ENCODE peak calls at places on chromosomes 16 and 17, in nine cellular contexts. D, U, O, B, N, F, P, T and C are unnamed samples.

GRCh38 chr17:21295036-21295952 is 10.8 kb downstream of the MAP2K3 start:
- DNase-seq in D (no peak), U (no peak), O (no peak), B (no peak), N (no peak), F (no peak), P (no peak), T (peak), C (no peak)

GRCh38 chr17:58187063-58187462 is 5.5 kb upstream of the EPX start:
- DNase-seq in D (no peak), U (no peak), O (no peak), B (no peak), N (no peak), F (no peak), P (no peak), T (no peak), C (no peak)

GRCh38 chr16:65950211-65950610 is 416.3 kb upstream of the CDH5 start:
- DNase-seq in D (no peak), U (no peak), O (no peak), B (no peak), N (no peak), F (no peak), P (no peak), T (no peak), C (no peak)

GRCh38 chr16:57536306-57537193 is at the start of gene CCDC102A:
- DNase-seq in D (no peak), U (no peak), O (peak), B (no peak), N (no peak), F (no peak), P (peak), T (no peak), C (peak)

GRCh38 chr16:2160915-2161551 is 5.5 kb downstream of the TRAF7 start:
- DNase-seq in D (no peak), U (no peak), O (no peak), B (no peak), N (no peak), F (no peak), P (no peak), T (no peak), C (no peak)

GRCh38 chr17:30304778-30305177 is 13.0 kb upstream of the BLMH start:
- DNase-seq in D (no peak), U (no peak), O (no peak), B (no peak), N (no peak), F (no peak), P (no peak), T (no peak), C (no peak)

GRCh38 chr17:39599665-39600468 is 7.9 kb downstream of the NEUROD2 start:
- DNase-seq in D (no peak), U (no peak), O (no peak), B (no peak), N (no peak), F (no peak), P (no peak), T (no peak), C (no peak)

GRCh38 chr16:85234310-85235235 is 122.3 kb upstream of the CIBAR2 start:
- DNase-seq in D (peak), U (no peak), O (no peak), B (peak), N (no peak), F (no peak), P (no peak), T (peak), C (no peak)

GRCh38 chr17:8994319-8994718 is 27.0 kb upstream of the NTN1 start:
- DNase-seq in D (peak), U (no peak), O (peak), B (peak), N (peak), F (no peak), P (peak), T (peak), C (peak)

GRCh38 chr17:65604070-65604469 is 42.6 kb upstream of the AXIN2 start:
- DNase-seq in D (no peak), U (no peak), O (no peak), B (no peak), N (no peak), F (no peak), P (peak), T (no peak), C (no peak)

GRCh38 chr17:30805944-30806456 is 18.5 kb downstream of the CRLF3 start:
- DNase-seq in D (no peak), U (no peak), O (no peak), B (no peak), N (no peak), F (no peak), P (no peak), T (no peak), C (no peak)

GRCh38 chr16:85665929-85666328 is 22.8 kb downstream of the GINS2 start:
- DNase-seq in D (no peak), U (no peak), O (no peak), B (no peak), N (no peak), F (no peak), P (no peak), T (no peak), C (no peak)

GRCh38 chr17:52536466-52536865 is 378.0 kb upstream of the CA10 start:
- DNase-seq in D (no peak), U (no peak), O (no peak), B (no peak), N (no peak), F (no peak), P (no peak), T (no peak), C (no peak)

GRCh38 chr17:6361733-6362132 is 73.2 kb downstream of the AIPL1 start:
- DNase-seq in D (no peak), U (no peak), O (no peak), B (no peak), N (no peak), F (no peak), P (no peak), T (no peak), C (no peak)

GRCh38 chr17:36036240-36036639 is 18.5 kb upstream of the CCL23 start:
- DNase-seq in D (no peak), U (no peak), O (no peak), B (no peak), N (no peak), F (peak), P (no peak), T (no peak), C (no peak)

GRCh38 chr16:496097-496886 is 31.2 kb upstream of the CAPN15 start:
- DNase-seq in D (no peak), U (no peak), O (no peak), B (no peak), N (no peak), F (no peak), P (no peak), T (no peak), C (no peak)

GRCh38 chr17:42249681-42250446 is 26.3 kb downstream of the STAT5B start:
- DNase-seq in D (no peak), U (no peak), O (no peak), B (no peak), N (no peak), F (no peak), P (no peak), T (no peak), C (peak)

GRCh38 chr17:62819511-62820221 is 11.6 kb upstream of the MARCHF10 start:
- DNase-seq in D (peak), U (peak), O (no peak), B (peak), N (no peak), F (no peak), P (no peak), T (peak), C (no peak)

GRCh38 chr16:84518804-84519341 is 14.4 kb upstream of the MEAK7 start:
- DNase-seq in D (no peak), U (no peak), O (peak), B (no peak), N (peak), F (no peak), P (no peak), T (no peak), C (peak)